ENCODE peak calls at places on chromosomes 7 and 10, in four cellular contexts. N is adrenal gland, J is HCT116, O is GM12891. R is an unnamed sample.

GRCh38 chr7:80711521-80711920 is 73.1 kb downstream of the CD36 start:
- DNase-seq in N (no peak), J (no peak), O (no peak), R (peak)

GRCh38 chr7:92586403-92586802 is 3.8 kb downstream of the FAM133B start:
- DNase-seq in N (no peak), J (no peak), O (no peak), R (no peak)

GRCh38 chr7:134932707-134933370 is 53.5 kb upstream of the AGBL3 start:
- DNase-seq in N (peak), J (no peak), O (no peak), R (no peak)

GRCh38 chr10:99758241-99758891 is 24.1 kb upstream of the ABCC2 start:
- DNase-seq in N (no peak), J (no peak), O (no peak), R (no peak)

GRCh38 chr7:69982197-69982596 is 383.9 kb downstream of the AUTS2 start:
- DNase-seq in N (no peak), J (no peak), O (no peak), R (no peak)

GRCh38 chr7:102845351-102845750 is 67.4 kb upstream of the LRRC17 start:
- DNase-seq in N (no peak), J (no peak), O (no peak), R (no peak)

GRCh38 chr7:92955081-92955480 is 118.7 kb upstream of the CDK6 start:
- DNase-seq in N (no peak), J (no peak), O (no peak), R (no peak)

GRCh38 chr10:132706701-132707100 is 79.2 kb downstream of the NKX6-2 start:
- DNase-seq in N (no peak), J (no peak), O (no peak), R (no peak)

GRCh38 chr7:2567663-2568238 is 9.0 kb downstream of the IQCE start:
- DNase-seq in N (peak), J (no peak), O (no peak), R (no peak)

GRCh38 chr7:28586736-28587135 is 174.4 kb downstream of the CREB5 start:
- DNase-seq in N (peak), J (no peak), O (no peak), R (no peak)

GRCh38 chr10:53918755-53919154 is 882.3 kb downstream of the PCDH15 start:
- DNase-seq in N (no peak), J (no peak), O (no peak), R (no peak)

GRCh38 chr7:27165089-27165654 is at the start of gene HOXA9:
- DNase-seq in N (peak), J (peak), O (no peak), R (no peak)

DNA sequence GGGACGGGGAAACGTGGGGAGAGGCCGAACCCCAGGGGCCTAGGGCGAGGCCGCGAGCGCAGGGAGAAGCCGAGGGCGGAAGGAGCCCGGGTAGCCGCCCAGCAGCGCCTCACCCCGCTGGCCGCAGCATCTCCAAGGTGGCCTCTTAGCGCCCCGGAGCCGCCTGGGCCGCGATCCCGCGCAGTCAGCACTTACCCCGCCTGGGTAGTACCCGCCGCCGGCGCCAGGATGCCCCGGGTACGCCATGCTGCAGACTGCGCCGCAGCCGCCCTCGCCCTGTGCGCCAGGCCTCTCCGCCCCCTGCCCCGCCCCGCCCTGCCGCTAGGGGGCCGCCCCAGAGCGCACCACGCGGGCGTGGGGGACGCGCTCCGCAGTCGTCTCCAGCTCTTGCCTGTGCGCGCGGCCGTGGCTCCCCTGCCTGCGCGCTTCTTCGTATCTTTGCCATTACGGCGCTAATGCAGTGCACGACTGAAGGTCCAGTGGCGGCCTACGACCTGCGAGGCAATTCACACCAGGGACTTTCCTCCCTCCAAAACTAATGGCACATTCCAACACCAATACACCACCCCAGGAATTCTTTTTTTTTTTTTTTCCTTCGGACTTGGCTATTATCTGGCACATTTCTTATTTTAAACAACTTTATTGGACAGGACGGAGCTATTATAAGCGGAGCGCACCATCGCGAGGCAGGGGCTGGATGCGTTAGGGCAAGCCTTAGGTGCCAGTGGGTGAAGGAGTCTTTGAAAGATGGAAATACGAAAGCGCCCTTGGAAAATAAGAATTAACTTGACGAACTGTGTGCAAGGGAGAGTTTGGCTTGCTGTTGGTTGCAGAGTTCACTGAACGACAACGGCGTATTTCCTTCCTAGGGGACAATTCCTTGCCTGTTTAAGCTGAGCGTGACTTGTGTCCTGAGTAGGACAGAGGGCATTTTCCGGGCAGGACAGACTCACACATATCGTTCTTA is at the start of gene SRI:
- DNase-seq in N (peak), J (peak), O (peak), R (peak)
- TF ChIP-seq POLR2A in N (peak), J (peak), O (peak), R (peak)

GRCh38 chr10:44028384-44029137 is 356.3 kb downstream of the CXCL12 start:
- DNase-seq in N (no peak), J (no peak), O (no peak), R (no peak)
- TF ChIP-seq POLR2A in N (no peak), J (no peak), O (no peak), R (no peak)

DNA sequence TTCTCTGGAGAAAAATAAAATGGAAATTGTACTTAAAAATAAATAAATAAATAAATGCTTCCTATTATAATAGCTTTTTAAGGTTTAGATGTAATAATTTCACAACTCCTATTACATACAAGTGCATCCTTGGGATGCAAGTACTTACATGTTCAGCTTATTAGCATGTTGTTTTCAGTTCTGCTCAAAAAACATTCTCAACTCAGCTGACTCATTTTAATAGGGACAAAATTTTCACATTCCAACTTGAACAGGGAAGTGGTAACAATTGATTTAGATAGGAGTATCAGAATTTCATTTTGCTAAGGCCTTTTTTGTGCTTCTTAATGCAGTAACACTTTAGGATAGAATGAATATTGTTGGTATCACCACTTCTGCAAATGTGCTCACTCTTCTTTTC is 16.7 kb upstream of the PAPSS2 start:
- DNase-seq in N (no peak), J (no peak), O (no peak), R (no peak)
- TF ChIP-seq POLR2A in N (no peak), J (no peak), O (no peak), R (no peak)

DNA sequence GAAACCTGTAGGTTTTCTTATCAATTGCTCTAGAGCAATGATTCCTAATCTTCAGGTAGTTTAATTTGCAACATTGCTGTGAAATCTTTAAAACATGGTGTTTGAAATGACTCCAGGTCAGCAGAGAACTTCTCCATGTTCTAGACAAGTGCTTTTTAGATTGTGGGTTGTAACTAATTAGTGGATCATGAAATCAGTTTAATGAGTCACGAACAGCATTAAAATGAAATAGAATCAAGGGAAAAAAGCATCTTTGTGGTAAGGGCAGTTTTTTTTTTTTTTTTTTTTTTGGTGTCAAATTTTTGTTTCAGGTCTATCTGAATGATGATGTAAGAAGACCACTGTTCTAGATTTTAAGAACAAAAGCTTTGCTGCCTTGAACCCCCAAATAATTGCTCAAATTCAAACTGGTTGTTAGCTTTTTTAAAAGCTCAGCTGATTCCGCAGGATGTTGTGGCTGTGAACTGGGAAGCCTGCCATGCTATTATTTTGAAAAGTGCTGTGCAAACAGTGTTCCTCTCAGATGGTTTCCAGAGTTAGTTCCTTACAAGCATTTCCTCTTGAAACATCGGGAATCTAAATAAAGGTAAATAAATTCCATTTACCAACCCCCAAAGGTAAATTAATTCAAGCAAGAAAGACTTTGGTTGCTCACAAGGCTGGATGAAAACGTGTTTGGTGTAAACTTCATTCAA is 13.1 kb upstream of the PDK4 start:
- DNase-seq in N (peak), J (no peak), O (no peak), R (no peak)
- TF ChIP-seq POLR2A in N (no peak), J (no peak), O (no peak), R (no peak)

GRCh38 chr10:28912017-28912783 is 234.9 kb downstream of the BAMBI start:
- DNase-seq in N (no peak), J (no peak), O (no peak), R (no peak)
- TF ChIP-seq POLR2A in N (no peak), J (no peak), O (no peak), R (no peak)

GRCh38 chr10:13920031-13920430 is 333.3 kb downstream of the PRPF18 start:
- DNase-seq in N (no peak), J (no peak), O (no peak), R (no peak)
- TF ChIP-seq POLR2A in N (no peak), J (no peak), O (no peak), R (no peak)

GRCh38 chr7:44650242-44650641 is 43.8 kb downstream of the OGDH start:
- DNase-seq in N (peak), J (no peak), O (no peak), R (no peak)
- TF ChIP-seq POLR2A in N (no peak), J (no peak), O (no peak), R (no peak)

GRCh38 chr7:16420649-16421332 is 547 bp downstream of the CRPPA start:
- DNase-seq in N (peak), J (peak), O (peak), R (peak)

GRCh38 chr7:16422917-16423316 is 1.6 kb upstream of the CRPPA start:
- DNase-seq in N (no peak), J (no peak), O (no peak), R (no peak)

GRCh38 chr7:16422100-16422430 is 727 bp upstream of the CRPPA start:
- DNase-seq in N (no peak), J (no peak), O (no peak), R (no peak)

GRCh38 chr7:16420329-16420648 is 1.0 kb downstream of the CRPPA start:
- DNase-seq in N (no peak), J (no peak), O (no peak), R (no peak)

DNA sequence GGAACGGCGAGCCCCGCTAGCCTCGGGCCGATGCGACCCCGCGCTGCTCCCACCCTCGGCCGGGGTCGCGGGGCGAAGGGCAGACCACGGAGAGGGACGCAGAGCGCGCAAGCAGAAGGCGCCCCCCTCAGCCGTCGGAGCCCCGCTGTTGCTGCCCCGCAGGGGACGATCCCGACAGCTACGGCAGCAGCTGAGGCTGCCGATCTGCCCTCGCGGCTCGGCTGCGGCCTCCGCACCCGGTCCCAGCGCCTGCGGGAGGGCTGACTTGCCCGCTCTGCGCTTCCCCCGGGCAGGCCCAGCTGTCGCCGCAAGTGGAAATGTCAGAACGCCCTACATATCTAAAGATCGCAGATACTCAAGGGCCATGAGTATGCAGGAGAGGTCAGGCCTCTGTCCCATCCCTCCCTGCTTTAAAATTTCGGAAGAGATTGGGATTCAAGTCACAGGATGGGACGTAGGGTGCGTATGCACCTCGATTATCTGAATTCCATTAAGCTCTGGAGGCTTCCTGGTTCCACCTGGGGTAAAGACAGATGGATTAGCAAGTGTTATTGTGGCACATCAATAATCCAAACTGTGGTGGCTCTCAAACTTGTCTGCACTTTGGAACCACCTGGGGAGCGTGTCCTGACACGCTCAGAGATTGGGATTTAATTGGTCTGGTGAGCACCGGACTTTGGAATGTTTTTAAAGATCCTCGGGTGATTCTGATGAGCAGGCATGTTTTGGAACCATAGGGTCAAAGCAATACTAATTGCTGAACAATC is at the start of gene CRPPA:
- DNase-seq in N (peak), J (no peak), O (no peak), R (peak)
- TF ChIP-seq POLR2A in N (peak), J (no peak), O (no peak), R (peak)

GRCh38 chr7:131327049-131327625 is 539 bp upstream of the MKLN1 start:
- DNase-seq in N (peak), J (peak), O (no peak), R (peak)
- TF ChIP-seq POLR2A in N (no peak), J (no peak), O (no peak), R (peak)

DNA sequence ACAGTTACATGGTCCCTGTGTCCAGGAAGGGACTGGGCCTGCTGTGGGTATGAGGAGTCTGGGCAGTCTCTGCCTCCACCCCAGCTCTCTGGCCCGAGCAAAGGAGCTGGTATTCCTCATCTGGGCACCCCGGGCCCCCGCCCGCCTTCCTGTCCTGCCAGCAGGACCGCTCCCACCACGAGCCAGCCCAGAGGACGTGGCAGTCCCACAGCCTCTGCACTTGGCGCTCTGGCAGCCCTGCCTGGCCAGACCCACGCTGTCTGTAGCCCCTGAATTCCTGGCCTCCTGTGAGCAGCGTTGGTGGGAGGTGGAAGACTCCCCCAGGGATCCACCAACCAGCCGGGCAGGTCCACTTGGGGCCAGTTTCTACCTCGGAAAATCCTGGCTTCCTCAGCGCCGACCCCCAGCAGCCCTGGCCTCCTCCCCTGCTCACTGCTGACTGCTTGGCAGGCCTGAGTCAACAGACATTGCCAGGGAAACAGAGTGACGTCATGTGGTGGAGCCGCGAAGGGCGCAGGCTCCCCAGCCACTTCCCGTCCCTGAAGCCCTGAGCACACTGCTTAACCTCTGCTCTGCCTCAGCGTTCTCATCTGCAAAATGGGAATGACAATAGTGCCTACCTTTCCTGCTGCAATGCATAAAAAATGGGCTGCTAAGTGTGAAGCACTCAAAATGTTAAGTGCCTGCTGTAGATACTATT is 21.6 kb upstream of the LIMK1 start:
- DNase-seq in N (peak), J (peak), O (peak), R (peak)
- TF ChIP-seq POLR2A in N (peak), J (no peak), O (no peak), R (peak)

R was measured in H54.